ENCODE peak calls at places on chromosomes 6 and 20, in seven cellular contexts. A is A549, Q is IMR-90, C is H1, H is HepG2, V is K562, P is SK-N-SH. M is an unnamed sample.

GRCh38 chr6:26128013-26128771 is 41.0 kb downstream of the HFE start:
- DNase-seq in A (no peak), Q (no peak), C (no peak), H (no peak), V (no peak), P (no peak), M (no peak)

GRCh38 chr6:10487668-10488327 is 33.4 kb upstream of the GCNT2 start:
- DNase-seq in A (no peak), Q (no peak), C (peak; percentile 25), H (no peak), V (no peak), P (peak; percentile 30), M (no peak)

GRCh38 chr6:140464720-140465119 is 1090.3 kb upstream of the CITED2 start:
- DNase-seq in A (no peak), Q (no peak), C (no peak), H (no peak), V (no peak), P (no peak), M (no peak)

GRCh38 chr6:81561071-81561564 is 191.4 kb downstream of the TENT5A start:
- DNase-seq in A (no peak), Q (peak; percentile 23), C (no peak), H (peak; percentile 69), V (no peak), P (no peak), M (no peak)

GRCh38 chr20:7859371-7859802 is 80.9 kb downstream of the HAO1 start:
- DNase-seq in A (no peak), Q (peak; percentile 70), C (no peak), H (peak; percentile 47), V (peak; percentile 5), P (peak; percentile 30), M (peak; percentile 8)

GRCh38 chr6:118923035-118923434 is 11.9 kb downstream of the MCM9 start:
- DNase-seq in A (no peak), Q (no peak), C (no peak), H (peak; percentile 20), V (no peak), P (no peak), M (no peak)

GRCh38 chr6:23584134-23584763 is 541.8 kb upstream of the NRSN1 start:
- DNase-seq in A (no peak), Q (no peak), C (no peak), H (peak; percentile 40), V (no peak), P (no peak), M (no peak)

GRCh38 chr6:135012764-135013163 is 41.9 kb downstream of the HBS1L start:
- DNase-seq in A (no peak), Q (peak; percentile 84), C (no peak), H (no peak), V (no peak), P (no peak), M (no peak)

GRCh38 chr6:21753571-21754108 is 160.1 kb downstream of the SOX4 start:
- DNase-seq in A (no peak), Q (peak; percentile 97), C (no peak), H (no peak), V (no peak), P (no peak), M (no peak)

GRCh38 chr6:110693994-110694393 is 121.3 kb downstream of the CDK19 start:
- DNase-seq in A (no peak), Q (no peak), C (no peak), H (no peak), V (no peak), P (no peak), M (no peak)

GRCh38 chr6:142537612-142538478 is 236.0 kb downstream of the ADGRG6 start:
- DNase-seq in A (no peak), Q (peak; percentile 34), C (peak; percentile 9), H (peak; percentile 45), V (peak; percentile 56), P (no peak), M (no peak)

GRCh38 chr20:8837396-8837795 is 231.5 kb upstream of the PLCB4 start:
- DNase-seq in A (no peak), Q (peak; percentile 96), C (no peak), H (peak; percentile 34), V (no peak), P (no peak), M (no peak)

GRCh38 chr6:29531668-29532067 is 27.9 kb downstream of the UBD start:
- DNase-seq in A (no peak), Q (no peak), C (no peak), H (no peak), V (no peak), P (no peak), M (no peak)

GRCh38 chr20:1397710-1398109 is 4.9 kb upstream of the FKBP1A start:
- DNase-seq in A (no peak), Q (peak; percentile 15), C (no peak), H (no peak), V (no peak), P (no peak), M (no peak)

GRCh38 chr6:129030231-129030630 is 147.3 kb downstream of the LAMA2 start:
- DNase-seq in A (no peak), Q (no peak), C (no peak), H (no peak), V (no peak), P (no peak), M (no peak)

GRCh38 chr6:98833101-98834059 is 994 bp upstream of the POU3F2 start:
- DNase-seq in A (no peak), Q (peak; percentile 16), C (no peak), H (no peak), V (no peak), P (peak; percentile 80), M (no peak)

GRCh38 chr6:160379464-160379863 is 31.3 kb downstream of the SLC22A3 start:
- DNase-seq in A (no peak), Q (peak; percentile 1), C (no peak), H (no peak), V (no peak), P (no peak), M (no peak)

GRCh38 chr20:2149507-2149906 is 47.9 kb downstream of the STK35 start:
- DNase-seq in A (no peak), Q (peak; percentile 62), C (no peak), H (no peak), V (no peak), P (no peak), M (no peak)

GRCh38 chr6:43712590-43712989 is 25.0 kb upstream of the MRPS18A start:
- DNase-seq in A (no peak), Q (no peak), C (no peak), H (no peak), V (no peak), P (no peak), M (no peak)

GRCh38 chr6:135517527-135517926 is 20.0 kb upstream of the AHI1 start:
- DNase-seq in A (no peak), Q (no peak), C (no peak), H (no peak), V (no peak), P (no peak), M (no peak)

GRCh38 chr6:144811140-144811539 is 526.0 kb downstream of the UTRN start:
- DNase-seq in A (no peak), Q (peak; percentile 13), C (no peak), H (no peak), V (no peak), P (no peak), M (no peak)

DNA sequence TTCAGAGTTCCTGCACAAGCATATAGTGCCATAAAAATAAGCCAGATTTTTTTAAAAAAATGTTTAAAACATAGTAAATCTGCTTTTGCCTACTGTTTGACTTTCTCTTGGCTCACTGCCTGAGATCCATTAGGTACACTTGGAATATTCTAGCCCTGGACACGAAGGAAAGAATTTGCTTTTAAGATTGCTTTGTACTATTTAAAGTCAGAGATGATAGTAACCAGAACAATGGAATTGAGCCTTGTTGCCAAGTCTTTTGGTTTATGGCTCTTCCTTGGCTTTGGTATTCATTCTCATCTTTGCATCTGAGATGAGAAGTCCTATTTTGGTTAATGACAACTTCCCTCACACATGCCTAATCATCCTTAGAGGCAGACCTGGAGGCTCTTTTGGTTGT is 32.4 kb downstream of the CNR1 start:
- DNase-seq in A (no peak), Q (no peak), C (no peak), H (no peak), V (no peak), P (no peak), M (no peak)
- TF ChIP-seq USF2 in A (no peak), Q (no peak), C (no peak), H (no peak), V (no peak), P (no peak), M (no peak)

GRCh38 chr6:105460860-105461259 is 58.0 kb upstream of the PREP start:
- DNase-seq in A (no peak), Q (no peak), C (no peak), H (no peak), V (no peak), P (no peak), M (no peak)

GRCh38 chr6:105458552-105458951 is 55.7 kb upstream of the PREP start:
- DNase-seq in A (no peak), Q (no peak), C (no peak), H (no peak), V (no peak), P (no peak), M (peak; percentile 64)

GRCh38 chr6:105459049-105459448 is 56.2 kb upstream of the PREP start:
- DNase-seq in A (no peak), Q (no peak), C (no peak), H (no peak), V (no peak), P (no peak), M (peak; percentile 98)

GRCh38 chr6:105458061-105458460 is 55.2 kb upstream of the PREP start:
- DNase-seq in A (no peak), Q (no peak), C (no peak), H (no peak), V (no peak), P (no peak), M (no peak)

DNA sequence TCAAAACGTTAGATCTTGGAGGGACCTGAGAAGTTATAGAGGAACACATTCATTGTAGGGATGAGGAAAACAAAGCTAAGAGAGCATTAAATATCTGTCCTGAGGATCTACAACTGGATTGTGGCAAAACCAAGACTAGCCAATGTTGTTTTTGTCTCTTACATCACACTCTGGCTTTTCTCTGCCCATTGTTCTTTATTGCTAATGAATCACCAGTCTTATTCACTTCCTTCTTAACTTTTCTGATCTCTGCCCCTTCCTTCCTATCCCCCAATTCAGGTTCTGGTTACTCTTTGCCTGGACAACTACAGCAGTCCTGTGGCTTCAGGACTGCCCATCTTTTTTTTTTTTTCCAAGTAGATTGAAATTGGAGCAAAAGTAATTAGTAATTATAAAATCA is 57.0 kb upstream of the PREP start:
- DNase-seq in A (peak; percentile 1), Q (peak; percentile 35), C (no peak), H (no peak), V (no peak), P (no peak), M (peak; percentile 46)
- H3K4me3 ChIP-seq in A (no peak overlapping the region), Q (no peak overlapping the region), C (no peak overlapping the region), H (no peak overlapping the region), V (no peak overlapping the region), P (no peak overlapping the region), M (no peak overlapping the region)

GRCh38 chr6:108800510-108800909 is 47.7 kb upstream of the ARMC2 start:
- DNase-seq in A (no peak), Q (peak; percentile 15), C (no peak), H (no peak), V (no peak), P (no peak), M (no peak)
- TF ChIP-seq USF2 in A (no peak), Q (no peak), C (no peak), H (no peak), V (no peak), P (no peak), M (no peak)

DNA sequence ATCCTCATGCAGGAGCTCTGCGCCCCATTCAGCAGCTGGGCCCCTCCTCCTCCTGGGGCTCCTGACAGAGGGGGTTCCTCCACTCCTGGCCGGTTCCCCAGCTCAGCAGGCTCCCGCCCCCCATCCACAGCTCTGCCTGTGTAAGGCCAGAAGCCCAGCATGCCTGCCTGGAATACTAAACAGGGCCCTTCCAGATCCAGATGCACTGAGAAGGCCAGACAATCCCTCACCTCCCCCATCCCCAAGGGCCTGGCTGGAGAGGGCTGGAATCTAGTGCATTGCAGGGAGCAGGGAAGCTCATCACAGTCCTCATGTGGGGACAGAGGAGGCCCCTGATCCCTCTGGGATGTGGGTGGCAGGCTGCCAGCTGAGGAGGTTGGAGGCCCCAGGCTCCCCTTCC is 93.2 kb downstream of the PTPRT start:
- DNase-seq in A (no peak), Q (no peak), C (no peak), H (no peak), V (no peak), P (peak; percentile 49), M (no peak)
- H3K4me3 ChIP-seq in A (no peak overlapping the region), Q (no peak overlapping the region), C (no peak overlapping the region), H (no peak overlapping the region), V (no peak overlapping the region), P (no peak overlapping the region), M (no peak overlapping the region)

M was measured in GM12878.